ENCODE peak calls at places on chromosome 16, in nine cellular contexts. F is uterus; K is AG04449; P is left cardiac atrium; J is stimulated activated CD4-positive, alpha-beta T cell treated with anti-CD3 and anti-CD28 coated beads, Interleukin-15, amount 100 ng/mL, for 24 hours; T is stimulated activated CD8-positive, alpha-beta memory T cell treated with anti-CD3 and anti-CD28 coated beads, Interleukin-15, amount 100 ng/mL, for 1 hour; S is heart right ventricle; Y is fibroblast of gingiva; U is psoas muscle. L is an unnamed sample.

GRCh38 chr16:66240996-66241395 is 125.5 kb upstream of the CDH5 start:
- DNase-seq in K (no peak), P (no peak), U (no peak), F (no peak), J (no peak), S (no peak), Y (no peak), T (no peak), L (no peak)

GRCh38 chr16:58695368-58695767 is 10.8 kb upstream of the SLC38A7 start:
- DNase-seq in P (no peak), U (no peak), J (no peak), F (no peak), S (no peak), K (no peak), Y (no peak), T (no peak), L (no peak)

GRCh38 chr16:66304151-66304550 is 62.3 kb upstream of the CDH5 start:
- DNase-seq in T (no peak), K (no peak), S (no peak), P (no peak), Y (no peak), F (no peak), J (no peak), U (no peak), L (no peak)

GRCh38 chr16:57791156-57791902 is 11.0 kb downstream of the KIFC3 start:
- DNase-seq in S (peak; percentile 75), K (no peak), T (no peak), Y (no peak), P (no peak), J (no peak), U (peak; percentile 73), F (no peak), L (peak; percentile 91)

GRCh38 chr16:65318590-65319267 is 196.9 kb upstream of the CDH11 start:
- DNase-seq in S (no peak), Y (no peak), P (no peak), F (no peak), U (no peak), T (no peak), K (no peak), J (no peak), L (no peak)

GRCh38 chr16:74448990-74449389 is 27.7 kb upstream of the CLEC18B start:
- DNase-seq in U (peak; percentile 50), T (no peak), F (peak; percentile 78), S (peak; percentile 89), Y (peak; percentile 92), J (no peak), K (peak; percentile 58), P (peak; percentile 88), L (no peak)

GRCh38 chr16:49468611-49469322 is 95.2 kb downstream of the C16orf78 start:
- DNase-seq in S (no peak), J (no peak), U (no peak), T (no peak), K (no peak), Y (no peak), P (no peak), F (no peak), L (no peak)

GRCh38 chr16:4306439-4307214 is 9.2 kb upstream of the GLIS2 start:
- DNase-seq in Y (no peak), T (no peak), P (no peak), J (peak; percentile 49), K (no peak), U (no peak), F (no peak), S (no peak), L (peak; percentile 88)

GRCh38 chr16:2663553-2664521 is 18.5 kb upstream of the KCTD5 start:
- DNase-seq in T (no peak), S (no peak), P (no peak), K (peak; percentile 14), Y (no peak), J (peak; percentile 62), F (peak; percentile 80), U (no peak), L (no peak)

GRCh38 chr16:66264311-66265105 is 102.0 kb upstream of the CDH5 start:
- DNase-seq in P (no peak), S (no peak), T (no peak), J (no peak), Y (no peak), U (no peak), K (no peak), F (peak; percentile 6), L (no peak)

GRCh38 chr16:69350536-69351133 is 951 bp downstream of the TMED6 start:
- DNase-seq in K (no peak), Y (no peak), S (no peak), T (no peak), F (no peak), P (no peak), J (no peak), U (no peak), L (no peak)

GRCh38 chr16:82192665-82193064 is 22.6 kb upstream of the MPHOSPH6 start:
- DNase-seq in S (no peak), U (no peak), P (no peak), J (peak; percentile 42), Y (peak; percentile 61), F (no peak), K (no peak), T (no peak), L (no peak)

GRCh38 chr16:82563401-82563800 is 63.4 kb upstream of the CDH13 start:
- DNase-seq in U (no peak), S (no peak), F (no peak), K (no peak), J (no peak), P (no peak), T (no peak), Y (no peak), L (no peak)

GRCh38 chr16:86664518-86665318 is 86.4 kb downstream of the FOXL1 start:
- DNase-seq in Y (peak; percentile 96), J (peak; percentile 81), K (peak; percentile 83), P (peak; percentile 53), T (no peak), F (no peak), S (no peak), U (no peak), L (peak; percentile 71)

GRCh38 chr16:23398987-23399805 is 53.8 kb downstream of the COG7 start:
- DNase-seq in P (peak; percentile 32), U (peak; percentile 54), T (no peak), K (no peak), F (no peak), Y (no peak), J (no peak), S (peak; percentile 41), L (no peak)

GRCh38 chr16:4769306-4769638 is 2.3 kb upstream of the ZNF500 start:
- DNase-seq in S (no peak), F (no peak), P (no peak), U (no peak), Y (no peak), K (no peak), J (no peak), T (no peak), L (no peak)

GRCh38 chr16:56451753-56452689 is 667 bp downstream of the OGFOD1 start:
- DNase-seq in F (no peak), U (peak; percentile 38), Y (peak; percentile 55), P (peak; percentile 47), J (peak; percentile 16), T (no peak), K (no peak), S (peak; percentile 42), L (peak; percentile 72)

GRCh38 chr16:15874745-15875314 is 13.6 kb downstream of the CEP20 start:
- DNase-seq in K (no peak), Y (peak; percentile 78), J (peak; percentile 12), T (no peak), P (peak; percentile 51), F (peak; percentile 51), S (peak; percentile 51), U (peak; percentile 32), L (no peak)

GRCh38 chr16:11784048-11784780 is 12.8 kb downstream of the ZC3H7A start:
- DNase-seq in F (no peak), S (no peak), Y (no peak), U (no peak), K (no peak), P (no peak), T (no peak), J (no peak), L (no peak)

GRCh38 chr16:67528870-67529638 is 425 bp downstream of the RIPOR1 start:
- DNase-seq in T (no peak), U (no peak), K (no peak), S (peak; percentile 53), P (peak; percentile 67), F (peak; percentile 39), Y (peak; percentile 27), J (peak; percentile 60), L (peak; percentile 71)

GRCh38 chr16:57153841-57154240 is 32.0 kb downstream of the PSME3IP1 start:
- DNase-seq in K (no peak), Y (no peak), S (no peak), J (no peak), P (no peak), T (no peak), U (no peak), F (no peak), L (no peak)

GRCh38 chr16:24572069-24572468 is 32.7 kb downstream of the RBBP6 start:
- DNase-seq in P (no peak), Y (no peak), U (no peak), K (no peak), S (no peak), J (no peak), F (no peak), T (no peak), L (no peak)

GRCh38 chr16:51839697-51840462 is 688.8 kb upstream of the SALL1 start:
- DNase-seq in U (no peak), J (no peak), K (no peak), Y (no peak), F (no peak), P (no peak), S (no peak), T (no peak), L (no peak)